ENCODE peak calls at places on chromosome 1, in four cellular contexts. One of them, this sample, is unnamed.

GRCh38 chr1:180026556-180026955 is 71.9 kb downstream of the CEP350 start:
- DNase-seq in IMR-90: peak
- DNase-seq in SK-N-SH: no peak
- DNase-seq in colonic mucosa: no peak
- DNase-seq in this sample: no peak

GRCh38 chr1:204442376-204443259 is 31.0 kb upstream of the PPP1R15B start:
- DNase-seq in colonic mucosa: no peak
- DNase-seq in SK-N-SH: no peak
- DNase-seq in IMR-90: no peak
- DNase-seq in this sample: no peak

GRCh38 chr1:19067187-19067911 is 110.9 kb upstream of the IFFO2 start:
- DNase-seq in SK-N-SH: peak
- DNase-seq in IMR-90: no peak
- DNase-seq in colonic mucosa: peak
- DNase-seq in this sample: no peak

GRCh38 chr1:247077234-247077633 is 1.4 kb downstream of the ZNF670 start:
- DNase-seq in SK-N-SH: no peak
- DNase-seq in colonic mucosa: no peak
- DNase-seq in IMR-90: peak
- DNase-seq in this sample: no peak

GRCh38 chr1:10378071-10378841 is 20.6 kb upstream of the PGD start:
- DNase-seq in SK-N-SH: no peak
- DNase-seq in IMR-90: peak
- DNase-seq in colonic mucosa: no peak
- DNase-seq in this sample: no peak

GRCh38 chr1:72394457-72394856 is 112.1 kb upstream of the NEGR1 start:
- DNase-seq in IMR-90: no peak
- DNase-seq in colonic mucosa: no peak
- DNase-seq in SK-N-SH: no peak
- DNase-seq in this sample: peak

GRCh38 chr1:56313560-56313959 is 265.8 kb downstream of the PLPP3 start:
- DNase-seq in colonic mucosa: no peak
- DNase-seq in SK-N-SH: no peak
- DNase-seq in IMR-90: no peak
- DNase-seq in this sample: no peak

GRCh38 chr1:4673494-4673893 is 19.1 kb downstream of the AJAP1 start:
- DNase-seq in colonic mucosa: no peak
- DNase-seq in SK-N-SH: no peak
- DNase-seq in IMR-90: no peak
- DNase-seq in this sample: no peak

GRCh38 chr1:67889466-67889865 is 56.2 kb upstream of the GNG12 start:
- DNase-seq in IMR-90: no peak
- DNase-seq in SK-N-SH: no peak
- DNase-seq in colonic mucosa: no peak
- DNase-seq in this sample: no peak

GRCh38 chr1:145992502-145992936 is 3.9 kb downstream of the TXNIP start:
- DNase-seq in SK-N-SH: no peak
- DNase-seq in IMR-90: no peak
- DNase-seq in colonic mucosa: peak
- DNase-seq in this sample: no peak

GRCh38 chr1:5637171-5637570 is 355.1 kb downstream of the NPHP4 start:
- DNase-seq in colonic mucosa: peak
- DNase-seq in SK-N-SH: peak
- DNase-seq in IMR-90: no peak
- DNase-seq in this sample: peak

GRCh38 chr1:19430121-19431068 is 54.9 kb downstream of the CAPZB start:
- DNase-seq in colonic mucosa: no peak
- DNase-seq in IMR-90: peak
- DNase-seq in SK-N-SH: no peak
- DNase-seq in this sample: no peak

DNA sequence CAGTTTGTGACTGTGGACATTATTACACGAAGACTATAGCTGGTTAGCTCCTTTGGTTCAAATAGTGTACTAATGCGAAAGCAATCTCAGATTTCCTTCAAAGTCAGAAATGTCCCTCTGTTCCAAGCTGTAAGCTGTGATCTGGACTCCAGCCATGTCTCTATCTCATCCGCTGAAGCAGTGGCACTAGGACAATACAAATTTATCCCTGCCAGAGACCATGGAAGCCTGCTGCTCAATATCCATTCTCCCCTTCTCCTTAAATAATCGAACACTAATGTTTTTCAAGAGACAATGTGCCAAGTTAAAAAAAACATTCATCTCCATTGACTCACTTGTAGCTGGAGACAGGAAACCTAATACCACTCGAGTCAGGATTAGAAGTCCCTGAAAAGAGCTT is 38.5 kb upstream of the PGBD5 start:
- DNase-seq in IMR-90: no peak
- DNase-seq in SK-N-SH: no peak
- DNase-seq in colonic mucosa: no peak
- DNase-seq in this sample: no peak
- H3K9ac ChIP-seq in IMR-90: no peak
- H3K9ac ChIP-seq in SK-N-SH: no peak
- H3K9ac ChIP-seq in colonic mucosa: no peak
- H3K9ac ChIP-seq in this sample: no peak

DNA sequence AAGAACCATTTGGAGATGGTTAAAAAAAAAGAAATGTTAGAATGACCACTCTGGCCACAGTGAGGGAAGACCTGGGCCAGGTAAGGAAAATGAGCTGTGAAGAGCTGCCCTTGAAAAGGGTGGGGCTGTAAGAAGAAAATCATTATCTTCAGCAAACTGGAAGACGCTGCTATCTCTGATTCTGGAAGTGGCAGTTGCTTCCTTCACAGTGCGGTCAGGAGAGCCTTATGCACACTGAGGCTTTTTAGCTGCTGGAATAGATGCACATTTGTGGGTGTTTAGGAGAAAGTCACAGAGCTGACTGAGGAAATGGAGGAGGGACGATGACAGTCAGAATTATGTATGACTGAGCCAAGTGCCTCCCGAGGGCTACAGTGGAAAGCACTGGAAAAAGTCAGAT is 91.6 kb downstream of the TBX19 start:
- DNase-seq in SK-N-SH: no peak
- DNase-seq in IMR-90: no peak
- DNase-seq in colonic mucosa: no peak
- DNase-seq in this sample: no peak
- H3K9ac ChIP-seq in SK-N-SH: no peak
- H3K9ac ChIP-seq in IMR-90: no peak
- H3K9ac ChIP-seq in colonic mucosa: no peak
- H3K9ac ChIP-seq in this sample: no peak

GRCh38 chr1:202320081-202320405 is 21.7 kb downstream of the UBE2T start:
- DNase-seq in IMR-90: no peak
- DNase-seq in SK-N-SH: no peak
- DNase-seq in colonic mucosa: no peak
- DNase-seq in this sample: no peak

GRCh38 chr1:202315576-202316168 is 26.1 kb downstream of the UBE2T start:
- DNase-seq in IMR-90: peak
- DNase-seq in SK-N-SH: peak
- DNase-seq in colonic mucosa: peak
- DNase-seq in this sample: peak

GRCh38 chr1:202319381-202320080 is 22.2 kb downstream of the UBE2T start:
- DNase-seq in SK-N-SH: no peak
- DNase-seq in colonic mucosa: no peak
- DNase-seq in IMR-90: peak
- DNase-seq in this sample: no peak

GRCh38 chr1:202316186-202316585 is 25.6 kb downstream of the UBE2T start:
- DNase-seq in SK-N-SH: no peak
- DNase-seq in colonic mucosa: no peak
- DNase-seq in IMR-90: no peak
- DNase-seq in this sample: no peak

DNA sequence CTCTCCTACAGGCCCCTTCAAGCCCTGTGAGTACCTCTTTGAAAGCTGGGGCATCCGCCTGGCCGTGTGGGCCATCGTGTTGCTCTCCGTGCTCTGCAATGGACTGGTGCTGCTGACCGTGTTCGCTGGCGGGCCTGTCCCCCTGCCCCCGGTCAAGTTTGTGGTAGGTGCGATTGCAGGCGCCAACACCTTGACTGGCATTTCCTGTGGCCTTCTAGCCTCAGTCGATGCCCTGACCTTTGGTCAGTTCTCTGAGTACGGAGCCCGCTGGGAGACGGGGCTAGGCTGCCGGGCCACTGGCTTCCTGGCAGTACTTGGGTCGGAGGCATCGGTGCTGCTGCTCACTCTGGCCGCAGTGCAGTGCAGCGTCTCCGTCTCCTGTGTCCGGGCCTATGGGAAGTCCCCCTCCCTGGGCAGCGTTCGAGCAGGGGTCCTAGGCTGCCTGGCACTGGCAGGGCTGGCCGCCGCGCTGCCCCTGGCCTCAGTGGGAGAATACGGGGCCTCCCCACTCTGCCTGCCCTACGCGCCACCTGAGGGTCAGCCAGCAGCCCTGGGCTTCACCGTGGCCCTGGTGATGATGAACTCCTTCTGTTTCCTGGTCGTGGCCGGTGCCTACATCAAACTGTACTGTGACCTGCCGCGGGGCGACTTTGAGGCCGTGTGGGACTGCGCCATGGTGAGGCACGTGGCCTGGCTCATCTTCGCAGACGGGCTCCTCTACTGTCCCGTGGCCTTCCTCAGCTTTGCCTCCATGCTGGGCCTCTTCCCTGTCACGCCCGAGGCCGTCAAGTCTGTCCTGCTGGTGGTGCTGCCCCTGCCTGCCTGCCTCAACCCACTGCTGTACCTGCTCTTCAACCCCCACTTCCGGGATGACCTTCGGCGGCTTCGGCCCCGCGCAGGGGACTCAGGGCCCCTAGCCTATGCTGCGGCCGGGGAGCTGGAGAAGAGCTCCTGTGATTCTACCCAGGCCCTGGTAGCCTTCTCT is 23.5 kb downstream of the UBE2T start:
- DNase-seq in IMR-90: no peak
- DNase-seq in SK-N-SH: no peak
- DNase-seq in colonic mucosa: no peak
- DNase-seq in this sample: no peak
- H3K9ac ChIP-seq in IMR-90: no peak
- H3K9ac ChIP-seq in SK-N-SH: no peak
- H3K9ac ChIP-seq in colonic mucosa: no peak
- H3K9ac ChIP-seq in this sample: no peak

DNA sequence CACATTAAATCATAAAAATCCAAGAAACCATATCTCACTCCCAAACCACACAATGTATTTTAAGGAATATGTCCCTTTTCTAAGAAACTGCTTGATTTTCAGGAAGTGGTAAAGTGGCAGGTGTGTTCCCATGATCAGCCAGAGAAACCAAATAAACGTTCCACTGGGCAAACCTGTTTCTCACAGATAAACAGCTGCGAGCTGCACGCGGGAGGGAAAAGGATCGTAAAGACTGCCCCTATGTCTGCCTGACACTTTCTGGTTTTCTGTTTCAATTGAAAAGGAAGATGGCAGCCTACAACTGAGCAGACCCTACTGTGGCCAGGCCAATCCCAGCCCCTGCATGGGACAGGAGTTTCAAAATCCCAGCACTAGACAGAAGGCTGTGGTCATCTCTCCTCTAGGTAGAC is 36.6 kb downstream of the HIVEP3 start:
- DNase-seq in SK-N-SH: no peak
- DNase-seq in IMR-90: no peak
- DNase-seq in colonic mucosa: peak
- DNase-seq in this sample: peak
- H3K9ac ChIP-seq in SK-N-SH: no peak
- H3K9ac ChIP-seq in IMR-90: no peak
- H3K9ac ChIP-seq in colonic mucosa: no peak
- H3K9ac ChIP-seq in this sample: peak

DNA sequence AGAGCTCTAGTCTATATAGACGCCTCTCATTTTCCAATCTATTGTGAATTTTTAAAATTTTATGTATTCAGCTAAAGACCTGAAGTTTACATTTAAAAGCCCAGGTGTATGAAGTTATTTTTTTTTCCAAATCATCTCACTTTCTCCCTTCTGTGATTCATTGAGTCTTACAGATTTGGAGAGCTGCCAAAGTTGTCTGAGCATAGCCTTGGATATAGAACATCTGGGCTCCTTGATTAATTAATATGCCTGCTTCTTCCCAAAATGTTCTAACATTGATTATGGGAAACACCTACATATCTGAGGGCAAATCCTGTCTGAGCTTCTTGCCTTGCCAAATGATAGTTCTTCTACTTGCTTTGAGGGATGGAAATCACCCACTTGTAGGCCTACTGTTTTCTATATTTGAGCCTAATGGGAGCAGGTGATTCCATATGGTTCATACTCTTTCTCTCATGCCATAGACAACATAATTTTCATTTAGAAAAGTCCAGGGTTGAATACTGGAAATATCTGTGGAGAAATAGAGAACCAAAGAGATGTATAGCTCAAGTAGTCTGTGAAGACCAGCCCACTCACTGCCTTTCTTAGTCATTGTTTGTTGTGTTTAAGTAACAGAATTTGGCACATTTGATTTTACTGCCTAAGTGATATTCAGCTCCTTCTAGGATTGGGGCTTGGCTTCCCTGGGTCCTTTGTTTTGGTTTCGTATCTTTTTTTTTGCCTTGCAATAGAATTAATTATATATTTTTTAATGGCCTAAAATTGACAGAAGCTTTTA is 46.2 kb downstream of the MACF1 start:
- DNase-seq in IMR-90: peak
- DNase-seq in colonic mucosa: no peak
- DNase-seq in SK-N-SH: no peak
- DNase-seq in this sample: no peak
- H3K9ac ChIP-seq in IMR-90: no peak
- H3K9ac ChIP-seq in colonic mucosa: no peak
- H3K9ac ChIP-seq in SK-N-SH: no peak
- H3K9ac ChIP-seq in this sample: no peak

GRCh38 chr1:177132141-177132540 is 32.4 kb downstream of the ASTN1 start:
- DNase-seq in IMR-90: no peak
- DNase-seq in SK-N-SH: no peak
- DNase-seq in colonic mucosa: no peak
- DNase-seq in this sample: no peak
- H3K9ac ChIP-seq in IMR-90: no peak
- H3K9ac ChIP-seq in SK-N-SH: no peak
- H3K9ac ChIP-seq in colonic mucosa: no peak
- H3K9ac ChIP-seq in this sample: no peak

GRCh38 chr1:54372978-54373377 is 33.2 kb downstream of the SSBP3 start:
- DNase-seq in IMR-90: no peak
- DNase-seq in colonic mucosa: no peak
- DNase-seq in SK-N-SH: no peak
- DNase-seq in this sample: no peak

GRCh38 chr1:54367613-54368012 is 38.6 kb downstream of the SSBP3 start:
- DNase-seq in colonic mucosa: no peak
- DNase-seq in IMR-90: peak
- DNase-seq in SK-N-SH: no peak
- DNase-seq in this sample: no peak

GRCh38 chr1:54371936-54372385 is 34.2 kb downstream of the SSBP3 start:
- DNase-seq in SK-N-SH: no peak
- DNase-seq in colonic mucosa: no peak
- DNase-seq in IMR-90: no peak
- DNase-seq in this sample: no peak

GRCh38 chr1:54371038-54371935 is 34.9 kb downstream of the SSBP3 start:
- DNase-seq in SK-N-SH: no peak
- DNase-seq in colonic mucosa: peak
- DNase-seq in IMR-90: no peak
- DNase-seq in this sample: no peak

GRCh38 chr1:54370287-54371003 is 35.7 kb downstream of the SSBP3 start:
- DNase-seq in colonic mucosa: no peak
- DNase-seq in SK-N-SH: no peak
- DNase-seq in IMR-90: no peak
- DNase-seq in this sample: no peak
- H3K9ac ChIP-seq in colonic mucosa: no peak
- H3K9ac ChIP-seq in SK-N-SH: no peak
- H3K9ac ChIP-seq in IMR-90: no peak
- H3K9ac ChIP-seq in this sample: no peak